ENCODE peak calls at places on chromosomes 13 and 19, in ten cellular contexts. F, G, A, Q, Z, U, S, O, L and I are unnamed samples.

GRCh38 chr19:13100031-13100588 is 2.5 kb downstream of the LYL1 start:
- DNase-seq in L (no peak), O (peak), U (no peak), A (no peak), F (peak), G (no peak), Q (no peak), S (peak), Z (no peak), I (no peak)

GRCh38 chr13:46022476-46022875 is 30.1 kb downstream of the ZC3H13 start:
- DNase-seq in F (no peak), O (no peak), A (no peak), G (no peak), Q (no peak), Z (no peak), U (no peak), S (no peak), L (no peak), I (no peak)

GRCh38 chr13:95253033-95253432 is 48.2 kb downstream of the ABCC4 start:
- DNase-seq in U (no peak), O (no peak), L (no peak), Z (no peak), A (no peak), G (no peak), S (no peak), Q (no peak), F (no peak), I (no peak)

GRCh38 chr13:99313941-99314340 is 6.7 kb upstream of the GPR183 start:
- DNase-seq in Z (no peak), L (no peak), F (no peak), G (no peak), O (no peak), Q (no peak), U (no peak), S (no peak), A (no peak), I (no peak)

GRCh38 chr19:2089001-2089711 is 7.0 kb downstream of the MOB3A start:
- DNase-seq in L (no peak), A (no peak), Z (no peak), Q (peak), F (no peak), U (no peak), G (peak), O (peak), S (no peak), I (no peak)

GRCh38 chr13:113491418-113491883 is 940 bp upstream of the DCUN1D2 start:
- DNase-seq in O (peak), A (peak), Q (no peak), S (peak), G (no peak), L (no peak), Z (peak), U (peak), F (no peak), I (no peak)

GRCh38 chr13:101751488-101751887 is 299.0 kb downstream of the ITGBL1 start:
- DNase-seq in A (no peak), G (peak), F (no peak), L (no peak), S (peak), O (no peak), Z (no peak), Q (peak), U (no peak), I (peak)

GRCh38 chr19:32674153-32674958 is 624 bp downstream of the ANKRD27 start:
- DNase-seq in O (peak), U (no peak), Z (no peak), Q (no peak), G (no peak), L (no peak), A (no peak), S (peak), F (no peak), I (no peak)

GRCh38 chr19:33390120-33390907 is 16.8 kb downstream of the CEBPG start:
- DNase-seq in G (no peak), U (no peak), F (no peak), Q (peak), O (no peak), L (no peak), Z (peak), A (no peak), S (no peak), I (no peak)

GRCh38 chr13:95920485-95920884 is 132.7 kb downstream of the UGGT2 start:
- DNase-seq in Q (no peak), O (no peak), A (no peak), U (peak), F (no peak), Z (no peak), S (no peak), L (no peak), G (no peak), I (no peak)

GRCh38 chr13:40624338-40624737 is 42.1 kb downstream of the FOXO1 start:
- DNase-seq in L (no peak), A (no peak), Z (no peak), O (no peak), S (peak), G (no peak), F (no peak), U (no peak), Q (no peak), I (no peak)

GRCh38 chr19:48646192-48646911 is 365 bp upstream of the CA11 start:
- DNase-seq in U (no peak), O (peak), S (peak), A (peak), Z (peak), L (peak), G (peak), F (peak), Q (peak), I (no peak)

GRCh38 chr19:4678881-4679379 is 8.8 kb upstream of the MYDGF start:
- DNase-seq in Z (no peak), L (peak), U (no peak), A (peak), S (no peak), Q (no peak), G (no peak), O (peak), F (no peak), I (no peak)

GRCh38 chr13:51806571-51806970 is 2.6 kb upstream of the DHRS12 start:
- DNase-seq in F (no peak), S (peak), O (no peak), G (no peak), U (no peak), Q (peak), Z (no peak), A (no peak), L (no peak), I (no peak)

GRCh38 chr19:2123682-2124387 is 27.1 kb downstream of the IZUMO4 start:
- DNase-seq in L (no peak), U (no peak), S (no peak), A (peak), O (peak), F (no peak), Z (no peak), Q (peak), G (peak), I (no peak)

GRCh38 chr19:12364391-12365093 is 941 bp downstream of the ZNF442 start:
- DNase-seq in O (no peak), A (peak), U (peak), S (peak), F (no peak), G (peak), L (peak), Z (peak), Q (peak), I (no peak)